ENCODE peak calls at places on chromosomes 11 and 22, in eight cellular contexts. W is uterus, E is cardiac fibroblast, Q is AG04449, L is AG09319, I is endothelial cell, B is ovary, S is LNCaP clone FGC. R is an unnamed sample.

GRCh38 chr22:35037089-35037488 is 28.9 kb upstream of the ISX start:
- DNase-seq in W (no peak), E (no peak), Q (no peak), L (no peak), I (peak), B (no peak), S (no peak), R (peak)

GRCh38 chr11:132244871-132245557 is 874.6 kb downstream of the NTM start:
- DNase-seq in W (no peak), E (no peak), Q (no peak), L (no peak), I (no peak), B (no peak), S (no peak), R (no peak)

GRCh38 chr11:128341767-128342318 is 245.5 kb downstream of the ETS1 start:
- DNase-seq in W (no peak), E (no peak), Q (no peak), L (no peak), I (no peak), B (no peak), S (no peak), R (no peak)

GRCh38 chr11:112541140-112541901 is 280.7 kb upstream of the PLET1 start:
- DNase-seq in W (no peak), E (no peak), Q (no peak), L (no peak), I (no peak), B (no peak), S (no peak), R (no peak)

GRCh38 chr22:43811777-43812148 is 342 bp downstream of the EFCAB6 start:
- DNase-seq in W (no peak), E (peak), Q (no peak), L (no peak), I (no peak), B (no peak), S (no peak), R (peak)

GRCh38 chr11:17559341-17560087 is 12.5 kb downstream of the OTOG start:
- DNase-seq in W (no peak), E (no peak), Q (no peak), L (no peak), I (no peak), B (no peak), S (no peak), R (no peak)

GRCh38 chr22:25692965-25693565 is 48.9 kb upstream of the MYO18B start:
- DNase-seq in W (no peak), E (no peak), Q (no peak), L (no peak), I (no peak), B (no peak), S (no peak), R (no peak)

GRCh38 chr11:118205979-118206611 is 18.7 kb downstream of the JAML start:
- DNase-seq in W (no peak), E (no peak), Q (no peak), L (no peak), I (no peak), B (no peak), S (no peak), R (no peak)

GRCh38 chr11:134572741-134573675 is 161.0 kb upstream of the B3GAT1 start:
- DNase-seq in W (no peak), E (no peak), Q (no peak), L (no peak), I (no peak), B (no peak), S (no peak), R (no peak)

GRCh38 chr22:42769238-42769573 is 48.5 kb upstream of the A4GALT start:
- DNase-seq in W (no peak), E (no peak), Q (no peak), L (no peak), I (no peak), B (peak), S (no peak), R (no peak)

GRCh38 chr22:31647516-31647915 is 14.5 kb downstream of the PISD start:
- DNase-seq in W (no peak), E (peak), Q (peak), L (peak), I (no peak), B (no peak), S (no peak), R (peak)

GRCh38 chr11:17753153-17753552 is 18.6 kb downstream of the KCNC1 start:
- DNase-seq in W (no peak), E (no peak), Q (no peak), L (no peak), I (no peak), B (no peak), S (no peak), R (no peak)

GRCh38 chr11:69865707-69866106 is 46.5 kb upstream of the FGF3 start:
- DNase-seq in W (no peak), E (no peak), Q (no peak), L (no peak), I (no peak), B (no peak), S (no peak), R (no peak)

GRCh38 chr22:17570851-17571631 is 7.7 kb downstream of the SLC25A18 start:
- DNase-seq in W (peak), E (peak), Q (no peak), L (no peak), I (no peak), B (peak), S (no peak), R (peak)

GRCh38 chr11:21105196-21105917 is 436.0 kb downstream of the NELL1 start:
- DNase-seq in W (no peak), E (no peak), Q (no peak), L (no peak), I (no peak), B (no peak), S (no peak), R (no peak)

GRCh38 chr22:19885841-19886592 is 31.3 kb upstream of the GNB1L start:
- DNase-seq in W (no peak), E (no peak), Q (no peak), L (no peak), I (no peak), B (no peak), S (no peak), R (peak)

GRCh38 chr22:49063040-49063329 is 764.7 kb downstream of the BRD1 start:
- DNase-seq in W (no peak), E (no peak), Q (no peak), L (no peak), I (no peak), B (no peak), S (no peak), R (no peak)

GRCh38 chr11:72410956-72411355 is 23.4 kb downstream of the CLPB start:
- DNase-seq in W (no peak), E (no peak), Q (no peak), L (no peak), I (no peak), B (no peak), S (no peak), R (no peak)

GRCh38 chr11:72409458-72409857 is 24.9 kb downstream of the CLPB start:
- DNase-seq in W (no peak), E (no peak), Q (no peak), L (no peak), I (no peak), B (no peak), S (no peak), R (no peak)

GRCh38 chr11:72418834-72419560 is 15.3 kb downstream of the CLPB start:
- DNase-seq in W (no peak), E (no peak), Q (no peak), L (no peak), I (no peak), B (no peak), S (no peak), R (no peak)

GRCh38 chr11:72411623-72412532 is 22.5 kb downstream of the CLPB start:
- DNase-seq in W (no peak), E (no peak), Q (no peak), L (no peak), I (no peak), B (no peak), S (no peak), R (no peak)

DNA sequence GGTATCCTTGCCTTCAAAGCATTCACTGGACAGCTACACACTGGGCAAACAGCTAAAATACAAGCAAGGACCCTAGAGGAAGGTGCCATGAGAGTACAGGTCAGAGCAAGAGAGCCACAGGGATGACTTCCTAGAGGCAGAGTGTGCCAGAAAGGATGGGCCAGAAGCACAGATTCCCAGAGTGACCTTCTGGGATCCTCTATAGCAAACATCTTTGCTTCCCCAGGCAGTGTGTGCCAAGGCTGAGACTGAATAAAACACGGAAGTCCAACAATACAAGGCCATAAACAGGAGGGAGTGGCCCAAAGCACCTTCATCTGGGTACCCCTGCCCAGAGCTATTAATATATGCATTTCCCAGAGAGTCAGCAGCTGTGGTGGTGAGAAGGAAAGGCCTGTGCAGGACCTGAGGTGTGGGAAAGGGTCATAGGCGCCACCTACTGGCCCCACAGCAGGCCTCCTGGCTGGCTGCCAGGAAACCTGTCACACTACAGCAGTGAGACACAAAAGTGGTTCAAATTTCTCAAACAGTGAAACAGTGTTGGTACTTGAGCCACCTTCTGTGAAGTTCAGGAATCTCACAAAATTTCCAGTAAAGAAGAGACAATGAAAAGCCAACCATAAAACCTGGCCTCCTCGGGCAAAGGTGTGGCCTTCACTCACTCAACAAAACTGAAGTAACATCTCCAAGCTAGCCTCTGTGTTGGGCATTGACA is 20.3 kb downstream of the CLPB start:
- DNase-seq in W (peak), E (peak), Q (no peak), L (peak), I (peak), B (peak), S (peak), R (peak)
- TF ChIP-seq CTCF in W (peak), E (peak), Q (peak), L (peak), I (peak), B (peak), S (peak), R (peak)

GRCh38 chr11:44033411-44033850 is 14.3 kb upstream of the ACCSL start:
- DNase-seq in W (no peak), E (no peak), Q (no peak), L (no peak), I (no peak), B (no peak), S (no peak), R (no peak)

GRCh38 chr11:44034639-44035038 is 13.1 kb upstream of the ACCSL start:
- DNase-seq in W (no peak), E (no peak), Q (no peak), L (no peak), I (no peak), B (no peak), S (no peak), R (no peak)

GRCh38 chr11:44033856-44034255 is 13.9 kb upstream of the ACCSL start:
- DNase-seq in W (no peak), E (no peak), Q (no peak), L (no peak), I (no peak), B (no peak), S (no peak), R (no peak)

GRCh38 chr11:44036811-44037657 is 10.7 kb upstream of the ACCSL start:
- DNase-seq in W (peak), E (peak), Q (peak), L (peak), I (peak), B (peak), S (peak), R (peak)

GRCh38 chr11:44037658-44037998 is 10.2 kb upstream of the ACCSL start:
- DNase-seq in W (no peak), E (no peak), Q (no peak), L (no peak), I (no peak), B (no peak), S (no peak), R (no peak)
- TF ChIP-seq CTCF in W (no peak), E (no peak), Q (no peak), L (no peak), I (no peak), B (no peak), S (no peak), R (no peak)

GRCh38 chr11:78654071-78654470 is 79.4 kb upstream of the NARS2 start:
- DNase-seq in W (no peak), E (no peak), Q (no peak), L (no peak), I (no peak), B (no peak), S (no peak), R (no peak)

GRCh38 chr11:78651923-78652602 is 77.4 kb upstream of the NARS2 start:
- DNase-seq in W (no peak), E (no peak), Q (no peak), L (no peak), I (no peak), B (no peak), S (no peak), R (no peak)

GRCh38 chr11:78651136-78651775 is 76.6 kb upstream of the NARS2 start:
- DNase-seq in W (no peak), E (no peak), Q (no peak), L (no peak), I (no peak), B (no peak), S (no peak), R (peak)

GRCh38 chr11:78653294-78653909 is 78.7 kb upstream of the NARS2 start:
- DNase-seq in W (no peak), E (no peak), Q (no peak), L (no peak), I (no peak), B (no peak), S (no peak), R (peak)

DNA sequence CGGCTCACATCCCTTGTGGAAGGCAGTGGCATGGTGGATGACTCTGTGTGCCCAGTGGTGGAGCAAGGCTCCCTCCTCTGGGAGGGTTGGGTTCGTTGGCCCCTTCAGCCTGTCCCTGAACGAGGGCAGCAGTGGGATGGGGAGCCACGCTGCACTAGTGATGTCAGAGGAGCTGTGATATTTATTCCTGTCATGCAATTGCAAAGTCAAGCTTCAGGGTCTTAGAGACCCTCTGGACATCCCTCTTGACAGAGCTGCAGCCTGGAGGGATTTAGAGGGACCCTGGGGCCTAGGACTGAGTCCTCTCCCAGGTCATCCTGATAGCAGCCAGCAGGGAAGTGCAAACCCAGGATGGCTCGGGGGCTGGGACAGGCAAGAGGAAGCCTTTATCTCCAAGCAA is 78.2 kb upstream of the NARS2 start:
- DNase-seq in W (no peak), E (no peak), Q (no peak), L (no peak), I (no peak), B (no peak), S (no peak), R (no peak)
- TF ChIP-seq CTCF in W (no peak), E (no peak), Q (no peak), L (no peak), I (no peak), B (no peak), S (no peak), R (no peak)

GRCh38 chr11:32586576-32587190 is 3.1 kb downstream of the EIF3M start:
- DNase-seq in W (no peak), E (peak), Q (no peak), L (no peak), I (no peak), B (no peak), S (no peak), R (no peak)
- TF ChIP-seq CTCF in W (no peak), E (peak), Q (no peak), L (peak), I (peak), B (no peak), S (peak), R (peak)

DNA sequence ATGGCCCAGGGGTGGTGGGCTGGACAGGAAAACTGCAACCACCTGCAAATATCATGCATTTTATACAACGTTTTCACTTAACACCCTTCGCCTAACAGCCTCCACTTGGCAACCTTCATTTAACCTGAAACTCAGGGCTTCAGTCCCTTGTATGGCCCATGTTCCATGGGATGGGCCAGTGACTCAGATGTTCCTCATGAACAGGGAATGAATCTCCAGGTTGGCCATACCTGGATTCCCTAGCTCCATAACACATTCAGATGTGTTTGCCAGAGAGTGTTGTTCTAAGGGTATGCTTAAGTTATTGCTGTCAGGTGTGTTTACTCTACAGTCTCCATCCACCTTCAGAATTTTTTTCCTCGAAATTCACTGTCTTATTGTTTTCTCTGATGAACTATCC is 316.9 kb downstream of the JRKL start:
- DNase-seq in W (no peak), E (no peak), Q (no peak), L (no peak), I (no peak), B (no peak), S (no peak), R (no peak)
- TF ChIP-seq CTCF in W (no peak), E (no peak), Q (no peak), L (no peak), I (no peak), B (no peak), S (no peak), R (no peak)

DNA sequence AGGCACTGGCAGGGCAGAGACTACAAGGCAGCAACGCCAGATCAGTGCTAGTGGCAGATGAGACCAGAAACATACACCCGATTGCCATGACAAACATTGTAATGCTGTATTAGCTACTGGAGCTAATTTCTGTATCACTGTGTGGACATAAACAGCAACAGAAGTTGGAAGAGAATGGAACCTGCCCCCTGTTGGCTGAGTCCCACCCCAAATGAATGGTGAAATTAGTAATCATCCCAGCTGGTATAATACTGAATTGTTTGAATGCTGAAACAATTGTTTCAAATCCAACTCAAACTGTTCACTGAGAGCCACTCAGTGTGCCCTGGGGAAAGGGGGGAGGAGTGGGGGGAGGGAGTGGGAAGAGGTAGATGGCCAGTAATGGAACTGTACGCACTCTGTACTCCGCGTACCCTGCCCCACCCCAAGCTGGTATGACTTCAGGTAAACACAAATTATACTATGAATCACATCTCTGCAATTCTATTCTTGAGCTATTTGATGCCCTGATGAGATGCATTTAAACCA is 11.2 kb upstream of the BIRC3 start:
- DNase-seq in W (no peak), E (no peak), Q (no peak), L (no peak), I (no peak), B (no peak), S (no peak), R (no peak)
- TF ChIP-seq CTCF in W (no peak), E (peak), Q (no peak), L (peak), I (no peak), B (no peak), S (no peak), R (no peak)

R was measured in AG10803.